ENCODE peak calls at places on chromosomes 5 and 9, in five cellular contexts. One of them, this sample, is unnamed.
A peak's percentile ranks its signal among the peaks of the same experiment; 100 is the strongest.

GRCh38 chr9:129237195-129237611 is 59.1 kb upstream of the IER5L start:
- DNase-seq in astrocyte of the spinal cord: peak; percentile 50
- DNase-seq in K562: peak; percentile 79
- DNase-seq in NCI-H345: no peak
- DNase-seq in ACHN: peak; percentile 38
- DNase-seq in this sample: peak; percentile 25

GRCh38 chr9:35104586-35104985 is 1.7 kb upstream of the STOML2 start:
- DNase-seq in ACHN: no peak
- DNase-seq in K562: no peak
- DNase-seq in astrocyte of the spinal cord: no peak
- DNase-seq in NCI-H345: no peak
- DNase-seq in this sample: no peak

GRCh38 chr9:101711330-101711941 is 27.0 kb downstream of the GRIN3A start:
- DNase-seq in K562: peak; percentile 37
- DNase-seq in NCI-H345: no peak
- DNase-seq in ACHN: peak; percentile 38
- DNase-seq in astrocyte of the spinal cord: no peak
- DNase-seq in this sample: no peak

GRCh38 chr5:31854625-31855526 is 215.9 kb downstream of the PDZD2 start:
- DNase-seq in NCI-H345: peak; percentile 28
- DNase-seq in astrocyte of the spinal cord: peak; percentile 62
- DNase-seq in K562: no peak
- DNase-seq in ACHN: peak; percentile 15
- DNase-seq in this sample: peak; percentile 69

GRCh38 chr9:113417370-113417769 is 6.8 kb downstream of the C9orf43 start:
- DNase-seq in K562: peak; percentile 44
- DNase-seq in ACHN: no peak
- DNase-seq in astrocyte of the spinal cord: no peak
- DNase-seq in NCI-H345: no peak
- DNase-seq in this sample: no peak

GRCh38 chr5:40779561-40779960 is 18.6 kb downstream of the PRKAA1 start:
- DNase-seq in ACHN: no peak
- DNase-seq in K562: no peak
- DNase-seq in NCI-H345: no peak
- DNase-seq in astrocyte of the spinal cord: no peak
- DNase-seq in this sample: no peak

GRCh38 chr5:100776244-100776643 is 126.8 kb downstream of the ST8SIA4 start:
- DNase-seq in K562: no peak
- DNase-seq in ACHN: no peak
- DNase-seq in astrocyte of the spinal cord: peak; percentile 11
- DNase-seq in NCI-H345: no peak
- DNase-seq in this sample: no peak

GRCh38 chr9:124345751-124346281 is 69.4 kb downstream of the PSMB7 start:
- DNase-seq in ACHN: no peak
- DNase-seq in astrocyte of the spinal cord: no peak
- DNase-seq in K562: no peak
- DNase-seq in NCI-H345: no peak
- DNase-seq in this sample: peak; percentile 47

This sample was measured in lower lobe of right lung.